ENCODE peak calls at places on chromosomes 12 and 14, in seven cellular contexts. G is astrocyte, T is SJSA1, H is fibroblast of lung, M is body of pancreas, A is ovary, K is neural progenitor cell. Z is an unnamed sample. For H3K9me3, the result is how much of the 10 kb centered on the place peaks cover.

GRCh38 chr14:69987416-69988144 is 108.4 kb downstream of the SMOC1 start:
- DNase-seq in K (peak), M (no peak), T (no peak), A (no peak), G (no peak), H (no peak), Z (no peak)

GRCh38 chr12:85575115-85576096 is 260.8 kb downstream of the RASSF9 start:
- DNase-seq in M (peak), A (no peak), K (peak), T (no peak), G (peak), H (peak), Z (peak)

GRCh38 chr12:56836317-56836716 is 73.2 kb downstream of the HSD17B6 start:
- DNase-seq in G (peak), T (peak), M (no peak), K (no peak), A (peak), H (peak), Z (no peak)

GRCh38 chr14:59845245-59845644 is 25.3 kb downstream of the RTN1 start:
- DNase-seq in K (no peak), T (no peak), G (no peak), A (no peak), M (no peak), H (no peak), Z (no peak)

GRCh38 chr14:51792819-51793218 is 67.6 kb upstream of the GNG2 start:
- DNase-seq in A (no peak), M (no peak), T (no peak), K (no peak), H (peak), G (peak), Z (peak)

GRCh38 chr12:119989619-119990381 is 764 bp downstream of the BICDL1 start:
- DNase-seq in K (peak), A (peak), G (peak), M (peak), T (peak), H (peak), Z (peak)

GRCh38 chr12:31117203-31118011 is 43.7 kb downstream of the DDX11 start:
- DNase-seq in M (no peak), T (no peak), H (peak), K (peak), G (peak), A (no peak), Z (no peak)

GRCh38 chr14:92890830-92891598 is 31.9 kb upstream of the CHGA start:
- DNase-seq in T (no peak), A (no peak), G (no peak), M (no peak), K (no peak), H (no peak), Z (no peak)

GRCh38 chr14:34237098-34237497 is 224.9 kb downstream of the SPTSSA start:
- DNase-seq in G (no peak), A (no peak), T (no peak), M (no peak), H (no peak), K (no peak), Z (no peak)

GRCh38 chr12:93366427-93366826 is 11.3 kb upstream of the NUDT4 start:
- DNase-seq in K (no peak), G (no peak), H (no peak), A (no peak), T (no peak), M (no peak), Z (no peak)

GRCh38 chr12:53791735-53792326 is 40.1 kb upstream of the CISTR start:
- DNase-seq in G (no peak), K (peak), A (no peak), M (peak), H (no peak), T (peak), Z (no peak)

GRCh38 chr12:125140918-125141573 is 75.8 kb downstream of the AACS start:
- DNase-seq in G (peak), H (peak), A (no peak), M (no peak), K (no peak), T (no peak), Z (peak)

GRCh38 chr12:102883204-102883799 is 33.7 kb downstream of the PAH start:
- DNase-seq in A (peak), K (peak), M (peak), H (peak), T (no peak), G (no peak), Z (no peak)

GRCh38 chr12:6056406-6057211 is 67.9 kb downstream of the VWF start:
- DNase-seq in H (peak), K (peak), T (no peak), M (no peak), G (no peak), A (no peak), Z (no peak)

GRCh38 chr12:12788675-12789368 is 3.4 kb downstream of the APOLD1 start:
- DNase-seq in K (peak), H (peak), T (peak), G (peak), M (peak), A (peak), Z (peak)

GRCh38 chr12:121284551-121285390 is 11.7 kb downstream of the CAMKK2 start:
- DNase-seq in T (no peak), A (peak), M (peak), G (no peak), K (no peak), H (peak), Z (no peak)

GRCh38 chr14:73714656-73715081 is 485 bp upstream of the PNMA1 start:
- DNase-seq in A (peak), G (no peak), T (no peak), K (no peak), M (no peak), H (peak), Z (no peak)

GRCh38 chr12:119659289-119659897 is 8.5 kb upstream of the PRKAB1 start:
- DNase-seq in G (no peak), H (peak), T (no peak), A (no peak), M (peak), K (peak), Z (no peak)

GRCh38 chr14:56892959-56893358 is 82.7 kb upstream of the OTX2 start:
- DNase-seq in G (no peak), H (no peak), K (no peak), T (no peak), M (no peak), A (no peak), Z (no peak)

GRCh38 chr12:6772331-6772695 is at the start of gene LAG3:
- DNase-seq in M (no peak), K (no peak), G (no peak), H (no peak), A (no peak), T (no peak), Z (no peak)

GRCh38 chr14:72907886-72908285 is 14.0 kb upstream of the DPF3 start:
- DNase-seq in M (no peak), G (peak), A (no peak), T (peak), K (no peak), H (peak), Z (no peak)

GRCh38 chr12:43406797-43407196 is 145.2 kb downstream of the ADAMTS20 start:
- DNase-seq in H (no peak), T (no peak), K (no peak), M (no peak), G (no peak), A (no peak), Z (no peak)

GRCh38 chr14:94681300-94682060 is 69.3 kb downstream of the SERPINA3 start:
- DNase-seq in K (peak), H (peak), G (peak), M (peak), T (peak), A (no peak), Z (no peak)

GRCh38 chr14:75979071-75979571 is 2.7 kb downstream of the TGFB3 start:
- DNase-seq in A (peak), K (peak), G (no peak), T (no peak), M (peak), H (peak), Z (no peak)

GRCh38 chr14:91058017-91058675 is 2.3 kb downstream of the RPS6KA5 start:
- DNase-seq in G (peak), T (no peak), A (no peak), M (no peak), H (no peak), K (no peak), Z (no peak)

GRCh38 chr12:104494137-104494815 is 37.5 kb downstream of the CHST11 start:
- DNase-seq in K (no peak), T (no peak), M (no peak), G (no peak), H (no peak), A (peak), Z (no peak)

GRCh38 chr14:87990687-87991086 is 2.3 kb downstream of the GALC start:
- DNase-seq in H (no peak), A (no peak), G (no peak), M (no peak), K (no peak), T (no peak), Z (no peak)

GRCh38 chr12:2967651-2968050 is 8.5 kb downstream of the TEAD4 start:
- DNase-seq in K (no peak), T (no peak), M (no peak), H (no peak), G (no peak), A (no peak), Z (no peak)

GRCh38 chr14:30034049-30034635 is 106.5 kb upstream of the PRKD1 start:
- DNase-seq in A (no peak), H (peak), M (no peak), T (no peak), K (peak), G (peak), Z (no peak)

DNA sequence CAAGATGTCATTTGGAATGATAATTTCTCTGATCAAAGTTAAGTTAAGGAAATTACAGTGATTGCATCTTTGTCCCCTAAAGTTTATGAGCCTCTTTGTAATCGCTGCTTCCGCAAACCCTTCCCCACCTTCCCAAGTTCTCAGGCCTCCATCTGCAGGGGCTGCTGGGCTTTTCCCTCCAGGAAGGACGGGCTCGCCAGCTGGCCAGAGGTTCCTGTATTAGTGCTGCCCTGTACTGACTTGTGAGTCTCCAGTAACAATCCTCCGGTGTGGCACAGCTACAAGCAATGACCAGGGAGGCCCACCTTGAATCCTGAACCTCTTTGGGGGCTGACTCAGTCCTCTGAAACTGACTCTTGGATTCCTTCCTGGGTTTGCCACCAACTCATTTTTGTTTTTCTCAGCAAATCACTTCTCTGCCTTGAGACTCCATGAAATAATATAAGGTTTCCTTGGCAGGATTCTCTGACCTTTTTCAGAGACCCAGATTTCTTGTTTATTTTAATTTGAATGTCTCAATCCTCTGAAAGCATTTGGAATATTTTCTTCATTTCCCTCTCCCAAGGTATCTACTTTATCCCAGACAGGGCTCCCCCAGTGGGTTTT is 398.7 kb downstream of the ZFP36L1 start:
- DNase-seq in A (peak), H (peak), K (no peak), G (peak), T (no peak), M (no peak), Z (no peak)
- H3K27ac ChIP-seq in A (peak), H (no peak), K (peak), G (no peak), T (no peak), M (no peak), Z (peak)

GRCh38 chr14:19823178-19823577 is 19.6 kb downstream of the OR4N2 start:
- DNase-seq in T (no peak), M (no peak), G (no peak), A (no peak), K (no peak), H (no peak), Z (no peak)
- H3K9me3 ChIP-seq in T (under half), M (under half), G (under half), A (under half), K (half or more), H (under half), Z (under half)

DNA sequence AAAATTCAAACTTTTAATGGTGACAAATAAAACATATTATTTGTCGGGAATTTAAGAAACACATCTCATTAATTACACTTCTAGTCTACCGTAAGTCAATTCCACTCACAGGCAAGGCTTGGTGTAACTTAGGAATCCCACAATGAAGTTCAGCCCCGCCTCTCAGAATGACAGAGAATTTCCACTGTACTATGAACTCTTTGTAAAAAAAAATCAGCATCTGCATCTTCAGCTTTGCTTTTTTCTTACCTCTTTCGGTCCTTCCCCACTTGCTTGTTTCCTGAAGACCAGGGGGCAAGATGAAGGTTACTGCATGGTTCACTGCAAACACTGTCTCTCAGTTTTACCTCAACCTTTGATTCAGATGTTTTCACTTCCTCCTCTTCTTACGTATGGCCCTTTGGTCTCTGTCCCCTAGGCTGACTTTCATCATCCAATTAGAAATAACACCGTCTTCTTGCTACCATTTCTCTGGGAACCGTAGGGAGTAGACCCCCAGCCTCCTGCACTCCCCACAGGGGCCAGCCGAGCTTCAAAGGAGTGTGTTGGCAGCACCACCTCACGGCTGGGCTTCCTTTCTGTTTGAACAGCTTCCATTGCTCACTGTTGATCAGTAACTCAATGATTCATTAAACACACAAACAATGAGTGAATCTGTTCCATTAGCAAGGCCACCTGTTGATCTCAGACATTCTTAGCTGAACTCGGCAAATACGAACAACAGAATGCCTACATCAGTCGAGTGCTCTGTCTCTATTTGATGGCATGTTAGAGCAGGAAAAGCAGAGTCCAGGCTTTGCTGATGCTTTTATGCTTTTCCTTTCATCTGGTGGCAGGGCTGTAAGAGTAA is 343.0 kb downstream of the BMP4 start:
- DNase-seq in A (no peak), G (peak), K (peak), H (peak), T (peak), M (peak), Z (peak)
- H3K27ac ChIP-seq in A (no peak), G (no peak), K (peak), H (no peak), T (no peak), M (peak), Z (no peak)

DNA sequence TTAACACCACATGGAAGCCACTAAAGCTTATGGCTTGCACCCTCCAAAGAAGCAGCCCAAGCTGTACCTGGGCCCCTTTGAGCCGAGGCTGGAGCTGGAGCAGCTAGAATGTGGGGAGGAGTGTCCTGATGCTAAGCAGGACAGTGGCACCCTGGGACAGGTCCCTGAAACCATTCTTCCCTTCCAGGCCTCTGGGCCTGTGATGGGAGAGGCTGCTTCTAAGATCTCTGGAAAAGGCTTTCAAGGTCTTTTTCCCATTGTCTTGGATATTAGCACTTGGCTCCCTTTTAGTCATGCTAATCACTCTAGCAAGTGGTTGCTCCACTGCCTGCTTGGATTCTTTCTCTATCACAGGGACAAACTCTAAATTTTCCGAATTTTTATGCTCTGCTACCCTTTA is 40.9 kb downstream of the OSBPL8 start:
- DNase-seq in G (no peak), M (no peak), H (no peak), T (no peak), A (no peak), K (no peak), Z (no peak)
- H3K9me3 ChIP-seq in G (under half), M (under half), H (under half), T (under half), A (under half), K (under half), Z (under half)

GRCh38 chr14:64682173-64682710 is 22.0 kb upstream of the PLEKHG3 start:
- DNase-seq in T (no peak), H (peak), K (no peak), A (peak), G (peak), M (peak), Z (no peak)

GRCh38 chr14:64683264-64683663 is 21.0 kb upstream of the PLEKHG3 start:
- DNase-seq in T (no peak), G (no peak), M (no peak), H (no peak), K (peak), A (peak), Z (no peak)

GRCh38 chr14:64680675-64681060 is 23.6 kb upstream of the PLEKHG3 start:
- DNase-seq in G (no peak), H (no peak), M (no peak), K (no peak), T (no peak), A (no peak), Z (no peak)

GRCh38 chr14:64684091-64684490 is 20.1 kb upstream of the PLEKHG3 start:
- DNase-seq in A (peak), M (peak), K (no peak), G (peak), H (peak), T (no peak), Z (peak)

DNA sequence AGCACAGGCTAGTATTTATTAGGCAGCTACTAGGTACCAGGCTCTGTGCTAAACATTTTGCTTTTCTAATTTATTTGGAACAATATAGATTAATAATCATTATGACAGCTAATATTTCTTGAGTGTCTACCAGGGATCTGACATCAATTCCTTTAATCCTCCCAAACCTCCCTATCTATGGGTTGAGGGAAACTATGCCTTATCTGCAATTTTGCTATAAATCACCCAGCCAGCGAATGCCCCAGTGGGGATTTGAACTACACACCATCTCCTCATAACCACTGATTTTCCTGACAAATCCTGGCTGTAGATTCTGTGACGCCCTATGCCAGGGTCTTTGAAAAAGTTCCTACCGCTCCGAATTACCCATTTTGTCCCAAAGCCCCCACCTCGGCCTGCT is 21.4 kb upstream of the PLEKHG3 start:
- DNase-seq in A (no peak), K (no peak), T (no peak), M (no peak), G (no peak), H (no peak), Z (no peak)
- H3K27ac ChIP-seq in A (no peak), K (peak), T (no peak), M (peak), G (no peak), H (no peak), Z (no peak)

GRCh38 chr14:43621282-43621681 is 885.8 kb downstream of the FSCB start:
- DNase-seq in K (no peak), G (no peak), H (no peak), M (no peak), A (no peak), T (no peak), Z (no peak)

GRCh38 chr14:43625294-43625693 is 881.8 kb downstream of the FSCB start:
- DNase-seq in A (no peak), T (no peak), H (no peak), G (no peak), K (no peak), M (no peak), Z (no peak)
- H3K9me3 ChIP-seq in A (under half), T (under half), H (under half), G (under half), K (under half), M (under half), Z (under half)